ENCODE peak calls at places on chromosomes 6 and 20, in five cellular contexts. G is uterus, Y is upper lobe of right lung, Q is B cell, X is transverse colon. T is an unnamed sample.

GRCh38 chr6:297571-298232 is 5.4 kb downstream of the DUSP22 start:
- DNase-seq in G (no peak), Q (no peak), Y (no peak), X (no peak), T (no peak)

GRCh38 chr20:32474967-32475819 is 109.9 kb downstream of the NOL4L start:
- DNase-seq in G (peak), Y (peak), Q (peak), X (peak), T (peak)

GRCh38 chr6:35896228-35896627 is 24.7 kb downstream of the SRPK1 start:
- DNase-seq in X (no peak), Q (no peak), G (no peak), Y (no peak), T (no peak)

GRCh38 chr6:111625511-111626331 is 20.0 kb upstream of the TRAF3IP2 start:
- DNase-seq in Q (no peak), X (no peak), Y (peak), G (peak), T (no peak)

GRCh38 chr20:56348306-56348695 is 10.5 kb upstream of the FAM210B start:
- DNase-seq in Y (no peak), G (no peak), X (no peak), Q (no peak), T (no peak)

GRCh38 chr6:170039156-170040114 is 251.4 kb downstream of the DLL1 start:
- DNase-seq in G (no peak), Q (no peak), Y (peak), X (no peak), T (no peak)

GRCh38 chr20:62511915-62512610 is 36.3 kb upstream of the GATA5 start:
- DNase-seq in G (no peak), Y (no peak), Q (no peak), X (no peak), T (no peak)

GRCh38 chr6:169702640-169703246 is 817 bp downstream of the C6orf120 start:
- DNase-seq in X (peak), G (no peak), Q (no peak), Y (peak), T (no peak)

GRCh38 chr6:2133718-2134310 is 111.6 kb downstream of the GMDS start:
- DNase-seq in Q (no peak), Y (no peak), X (no peak), G (no peak), T (no peak)

GRCh38 chr20:32386091-32386490 is 28.0 kb downstream of the ASXL1 start:
- DNase-seq in G (no peak), Q (no peak), X (no peak), Y (no peak), T (no peak)

GRCh38 chr20:15257471-15257870 is 920.1 kb upstream of the FLRT3 start:
- DNase-seq in Y (no peak), Q (no peak), G (no peak), X (no peak), T (no peak)

GRCh38 chr6:98847392-98847766 is 13.0 kb downstream of the POU3F2 start:
- DNase-seq in Q (no peak), Y (no peak), G (no peak), X (no peak), T (no peak)

GRCh38 chr6:26197736-26198625 is 110.8 kb downstream of the HFE start:
- DNase-seq in G (peak), Y (no peak), X (peak), Q (no peak), T (no peak)

GRCh38 chr6:89410231-89411018 is 1.6 kb downstream of the RRAGD start:
- DNase-seq in X (no peak), Y (no peak), Q (no peak), G (no peak), T (no peak)

GRCh38 chr6:111096246-111096645 is 8.9 kb downstream of the SLC16A10 start:
- DNase-seq in X (peak), G (no peak), Q (no peak), Y (peak), T (peak)

GRCh38 chr6:131258010-131258652 is 122.9 kb downstream of the AKAP7 start:
- DNase-seq in X (no peak), Q (no peak), Y (no peak), G (no peak), T (no peak)

GRCh38 chr6:38058022-38058421 is 238.5 kb downstream of the ZFAND3 start:
- DNase-seq in Q (no peak), X (no peak), Y (no peak), G (no peak), T (no peak)

GRCh38 chr6:132369526-132369925 is 31.7 kb downstream of the MOXD1 start:
- DNase-seq in Y (no peak), Q (no peak), G (no peak), X (no peak), T (no peak)

GRCh38 chr6:14178083-14178445 is 60.5 kb downstream of the CD83 start:
- DNase-seq in G (no peak), Q (no peak), X (no peak), Y (no peak), T (no peak)

GRCh38 chr20:58127731-58128130 is 100.7 kb downstream of the ANKRD60 start:
- DNase-seq in Q (no peak), Y (peak), G (peak), X (no peak), T (no peak)

GRCh38 chr6:47209632-47210031 is 100.1 kb downstream of the TNFRSF21 start:
- DNase-seq in Q (no peak), G (no peak), X (no peak), Y (no peak), T (no peak)

GRCh38 chr6:74534485-74535211 is 671.2 kb downstream of the COL12A1 start:
- DNase-seq in Q (no peak), G (no peak), Y (no peak), X (no peak), T (no peak)

GRCh38 chr20:59663513-59663890 is 59.2 kb downstream of the PHACTR3 start:
- DNase-seq in Y (no peak), Q (no peak), X (no peak), G (no peak), T (no peak)

GRCh38 chr20:46572181-46572580 is 21.7 kb upstream of the OCSTAMP start:
- DNase-seq in X (no peak), Y (no peak), Q (no peak), G (no peak), T (no peak)

GRCh38 chr6:31430449-31430848 is 27.1 kb downstream of the MICA start:
- DNase-seq in X (no peak), Y (no peak), Q (no peak), G (no peak), T (no peak)

GRCh38 chr6:31420546-31420945 is 17.2 kb downstream of the MICA start:
- DNase-seq in G (no peak), X (no peak), Y (no peak), Q (no peak), T (no peak)

GRCh38 chr6:31423550-31423949 is 20.2 kb downstream of the MICA start:
- DNase-seq in X (no peak), Q (no peak), G (no peak), Y (no peak), T (no peak)

GRCh38 chr6:31422587-31422986 is 19.2 kb downstream of the MICA start:
- DNase-seq in X (no peak), Y (no peak), Q (no peak), G (no peak), T (no peak)

DNA sequence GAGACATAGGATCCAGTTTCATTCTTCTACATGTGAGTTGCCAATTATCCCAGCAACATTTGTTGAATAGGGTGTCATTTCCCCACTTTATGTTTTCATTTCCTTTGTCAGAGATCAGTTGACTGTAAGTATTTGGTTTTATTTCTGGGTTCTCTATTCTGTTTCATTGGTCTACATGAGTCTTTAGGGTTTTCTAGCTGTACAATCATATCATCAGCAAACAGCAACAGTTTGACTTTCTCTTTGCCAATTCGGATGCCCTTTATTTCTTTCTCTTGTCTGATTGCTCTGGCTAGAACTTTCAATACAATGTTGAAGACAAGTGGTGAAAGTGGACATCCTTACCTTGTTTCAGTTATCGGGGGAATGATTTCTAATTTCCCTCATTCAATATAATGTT is 23.0 kb downstream of the MICA start:
- DNase-seq in G (no peak), Q (no peak), Y (no peak), X (no peak), T (no peak)
- TF ChIP-seq CTCF in G (no peak), Q (no peak), Y (no peak), X (no peak), T (no peak)

GRCh38 chr6:143655541-143655940 is 22.2 kb upstream of the PHACTR2 start:
- DNase-seq in Y (no peak), G (no peak), X (no peak), Q (no peak), T (no peak)
- TF ChIP-seq CTCF in Y (no peak), G (no peak), X (no peak), Q (no peak), T (no peak)

DNA sequence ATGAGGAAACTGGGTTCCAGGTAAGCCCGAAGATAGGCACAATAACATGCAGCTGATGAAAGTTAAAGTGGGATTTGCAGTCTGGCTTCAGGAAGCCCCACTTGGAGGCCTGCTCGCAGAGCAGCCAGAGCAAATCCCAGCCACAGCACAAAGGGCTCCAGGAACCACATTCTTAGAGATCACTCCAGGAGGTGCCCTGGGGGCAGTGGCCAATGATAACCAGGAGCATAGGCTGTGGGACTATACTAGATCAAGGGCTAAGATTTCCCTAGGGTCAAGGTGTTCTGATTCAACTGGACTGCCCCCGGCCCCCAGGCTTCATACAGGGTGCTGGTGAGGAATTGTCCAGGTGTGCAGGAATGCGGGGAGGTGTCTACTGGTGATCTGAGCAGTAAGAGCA is 133.9 kb upstream of the PTPRT start:
- DNase-seq in Y (no peak), Q (no peak), G (no peak), X (no peak), T (no peak)
- TF ChIP-seq CTCF in Y (no peak), Q (no peak), G (no peak), X (no peak), T (no peak)

GRCh38 chr20:16434087-16434664 is 139.1 kb downstream of the KIF16B start:
- DNase-seq in Y (peak), G (peak), Q (peak), X (peak), T (peak)
- TF ChIP-seq CTCF in Y (peak), G (no peak), Q (peak), X (peak), T (peak)

GRCh38 chr6:91341473-91341872 is 754.6 kb upstream of the MAP3K7 start:
- DNase-seq in Y (no peak), G (no peak), X (no peak), Q (no peak), T (no peak)

GRCh38 chr6:91340998-91341397 is 754.1 kb upstream of the MAP3K7 start:
- DNase-seq in X (no peak), Y (no peak), Q (no peak), G (no peak), T (no peak)

GRCh38 chr6:91337967-91338366 is 751.1 kb upstream of the MAP3K7 start:
- DNase-seq in Q (no peak), Y (no peak), X (no peak), G (no peak), T (no peak)
- TF ChIP-seq CTCF in Q (peak), Y (no peak), X (no peak), G (no peak), T (no peak)

GRCh38 chr6:25051083-25051482 is 115.3 kb upstream of the RIPOR2 start:
- DNase-seq in Q (no peak), X (no peak), G (peak), Y (no peak), T (no peak)

GRCh38 chr6:25054469-25054868 is 118.7 kb upstream of the RIPOR2 start:
- DNase-seq in G (no peak), X (no peak), Y (no peak), Q (no peak), T (peak)

GRCh38 chr6:25056130-25056529 is 120.4 kb upstream of the RIPOR2 start:
- DNase-seq in X (peak), Y (no peak), G (no peak), Q (peak), T (peak)

GRCh38 chr6:25052181-25052580 is 116.4 kb upstream of the RIPOR2 start:
- DNase-seq in Y (no peak), G (no peak), Q (no peak), X (peak), T (no peak)

GRCh38 chr6:25053875-25054371 is 118.2 kb upstream of the RIPOR2 start:
- DNase-seq in X (no peak), Q (peak), G (peak), Y (no peak), T (peak)
- TF ChIP-seq CTCF in X (no peak), Q (peak), G (no peak), Y (no peak), T (peak)

DNA sequence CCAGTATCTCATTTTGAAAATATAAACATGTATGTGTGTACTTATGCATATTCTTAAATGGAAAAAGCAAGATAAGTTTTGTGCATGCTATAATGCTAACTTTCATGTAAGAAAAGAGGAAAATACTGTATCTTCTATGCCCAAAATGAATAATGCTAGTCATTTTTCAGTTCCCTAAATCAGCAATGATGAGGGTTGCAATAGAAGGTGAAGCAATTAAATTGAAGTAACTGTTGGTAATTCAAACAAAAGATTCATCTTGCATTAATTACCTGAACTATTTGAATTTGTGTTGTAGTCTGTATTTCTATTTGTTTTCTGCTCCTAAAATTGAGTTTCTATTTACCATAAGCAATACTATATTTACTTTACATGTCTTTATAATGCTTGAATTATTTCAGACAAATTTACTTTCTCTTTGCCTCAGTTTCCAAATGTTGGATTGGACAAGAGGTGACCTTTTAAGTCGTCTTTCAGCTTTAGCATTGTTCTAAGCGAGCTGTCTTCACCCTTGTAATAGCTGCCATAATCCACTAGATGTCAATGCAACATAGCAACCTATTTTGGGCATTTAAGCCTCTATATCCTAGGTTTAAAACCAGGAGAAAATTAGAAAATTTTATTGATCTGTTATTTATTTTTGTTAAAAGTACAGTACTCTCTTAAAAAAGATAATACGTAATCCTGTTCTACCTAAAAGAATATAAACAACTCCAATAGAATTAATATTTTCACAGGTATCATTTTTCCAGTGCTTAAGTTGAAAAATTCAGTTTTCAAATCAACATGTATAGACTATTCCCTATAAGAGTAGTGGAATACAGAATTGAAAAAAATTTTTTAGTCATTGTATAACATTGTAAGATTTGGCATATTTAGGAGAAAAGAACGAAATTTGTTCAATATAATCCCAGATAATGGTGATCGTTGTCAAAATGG is 52.3 kb upstream of the IFNGR1 start:
- DNase-seq in X (no peak), Q (no peak), Y (no peak), G (no peak), T (peak)
- TF ChIP-seq CTCF in X (peak), Q (peak), Y (peak), G (peak), T (peak)

GRCh38 chr20:9156529-9157280 is 87.8 kb downstream of the PLCB4 start:
- DNase-seq in Q (no peak), Y (no peak), X (no peak), G (no peak), T (no peak)
- TF ChIP-seq CTCF in Q (no peak), Y (no peak), X (no peak), G (no peak), T (no peak)

DNA sequence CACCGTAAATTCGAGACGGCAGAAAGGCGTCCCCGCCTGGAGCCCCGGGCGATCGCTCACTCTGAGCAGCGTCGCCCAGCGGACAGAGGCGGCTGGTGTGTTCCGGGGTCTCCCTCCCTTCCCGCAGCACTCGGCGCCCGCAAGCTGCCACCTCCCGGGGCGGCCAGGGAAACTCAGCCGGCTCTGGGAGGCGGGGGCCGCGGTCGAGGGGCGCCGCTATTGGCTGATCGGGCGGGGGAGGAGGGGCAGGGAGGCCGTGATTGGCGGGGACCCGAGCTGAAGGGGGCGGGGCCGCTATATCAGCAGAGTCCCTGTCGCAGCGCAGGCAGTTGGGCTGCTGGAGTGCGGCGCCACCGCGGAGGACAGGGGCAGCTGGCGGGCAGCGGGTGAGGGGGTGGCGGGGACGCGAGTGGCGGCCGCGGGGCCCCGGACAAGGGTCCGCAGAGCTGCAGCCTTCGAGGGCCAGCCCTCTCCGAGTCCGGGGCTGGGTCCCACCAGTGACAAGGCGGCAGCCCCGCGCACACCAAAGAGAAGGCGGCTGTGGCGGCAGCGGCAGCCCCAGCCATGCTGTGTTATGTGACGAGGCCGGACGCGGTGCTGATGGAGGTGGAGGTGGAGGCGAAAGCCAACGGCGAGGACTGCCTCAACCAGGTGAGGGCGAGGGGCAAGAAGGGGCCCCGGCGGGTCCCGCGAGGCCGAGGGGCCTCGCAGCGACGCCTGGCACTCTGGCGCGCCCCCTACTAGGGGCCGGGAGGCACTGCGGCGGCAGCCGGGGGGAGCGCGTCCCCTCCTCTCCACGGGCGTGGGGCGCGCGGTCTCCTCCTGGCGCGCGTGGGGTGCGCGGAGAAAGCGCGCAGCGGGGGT is at the start of gene MYLIP:
- DNase-seq in Y (peak), X (peak), Q (peak), G (peak), T (peak)
- TF ChIP-seq CTCF in Y (peak), X (peak), Q (peak), G (peak), T (peak)

T was measured in GM10248.